ENCODE peak calls at places on chromosome 13, in ten cellular contexts. A, Z, D, T, B, U, P, Y, F and H are unnamed samples. For H3K4me1, the result is how much of the 10 kb centered on the place peaks cover.

GRCh38 chr13:69389899-69390298 is 717.7 kb upstream of the ATXN8OS start:
- DNase-seq in P (no peak), U (peak), T (no peak), B (no peak), Z (no peak), A (no peak), F (no peak), Y (no peak), D (no peak), H (no peak)

GRCh38 chr13:29918845-29919244 is 68.4 kb upstream of the UBL3 start:
- DNase-seq in T (no peak), A (peak), P (no peak), F (peak), D (peak), U (peak), Y (no peak), B (peak), Z (no peak), H (peak)

GRCh38 chr13:26688286-26688685 is 72.3 kb downstream of the GPR12 start:
- DNase-seq in B (no peak), P (peak), D (peak), Z (no peak), Y (no peak), T (no peak), A (no peak), F (no peak), U (no peak), H (no peak)

GRCh38 chr13:49185264-49185663 is 34.9 kb upstream of the MLNR start:
- DNase-seq in Y (no peak), D (no peak), B (no peak), A (no peak), Z (no peak), F (peak), U (peak), T (no peak), P (no peak), H (no peak)

GRCh38 chr13:41458187-41458938 is 1.0 kb downstream of the RGCC start:
- DNase-seq in A (peak), F (peak), Y (peak), B (peak), Z (peak), P (no peak), D (peak), U (peak), T (peak), H (no peak)

GRCh38 chr13:99657848-99658265 is 156.6 kb downstream of the TM9SF2 start:
- DNase-seq in B (no peak), A (peak), F (peak), Y (peak), D (peak), Z (no peak), U (no peak), P (peak), T (peak), H (no peak)

GRCh38 chr13:77406644-77407440 is 79.9 kb upstream of the MYCBP2 start:
- DNase-seq in T (no peak), F (no peak), P (peak), A (no peak), Y (no peak), D (no peak), U (no peak), Z (no peak), B (no peak), H (no peak)

GRCh38 chr13:49100637-49101570 is 119.2 kb upstream of the MLNR start:
- DNase-seq in B (no peak), F (no peak), T (no peak), U (no peak), D (no peak), P (no peak), Y (no peak), Z (no peak), A (no peak), H (no peak)

GRCh38 chr13:28658796-28659610 is at the start of gene POMP:
- DNase-seq in B (peak), P (peak), Z (peak), T (peak), F (peak), A (peak), Y (peak), U (peak), D (peak), H (peak)

GRCh38 chr13:30881191-30881651 is 24.9 kb upstream of the MEDAG start:
- DNase-seq in Z (no peak), P (no peak), U (no peak), T (no peak), B (no peak), Y (no peak), F (peak), A (peak), D (peak), H (no peak)

GRCh38 chr13:30806784-30807183 is 71.4 kb downstream of the ALOX5AP start:
- DNase-seq in Z (no peak), B (peak), D (peak), P (no peak), T (no peak), F (peak), U (peak), Y (no peak), A (peak), H (no peak)

GRCh38 chr13:30742896-30743295 is 7.6 kb downstream of the ALOX5AP start:
- DNase-seq in B (no peak), F (no peak), D (peak), U (no peak), A (no peak), Z (no peak), T (no peak), P (no peak), Y (no peak), H (no peak)

GRCh38 chr13:98293103-98293502 is 116.0 kb upstream of the RNF113B start:
- DNase-seq in U (peak), F (no peak), T (no peak), P (no peak), A (no peak), Y (no peak), Z (no peak), B (no peak), D (no peak), H (no peak)

GRCh38 chr13:37944476-37945442 is 75.2 kb upstream of the TRPC4 start:
- DNase-seq in F (no peak), P (peak), Y (peak), T (peak), Z (no peak), B (no peak), A (no peak), U (no peak), D (peak), H (no peak)

GRCh38 chr13:100645382-100645781 is 29.2 kb downstream of the TMTC4 start:
- DNase-seq in A (no peak), P (no peak), D (no peak), B (no peak), F (no peak), T (no peak), U (no peak), Z (no peak), Y (no peak), H (no peak)

GRCh38 chr13:80074143-80074752 is 266.7 kb downstream of the SPRY2 start:
- DNase-seq in U (no peak), B (no peak), T (no peak), F (no peak), Y (no peak), Z (no peak), D (no peak), P (no peak), A (no peak), H (no peak)

GRCh38 chr13:79654520-79654919 is 173.6 kb downstream of the NDFIP2 start:
- DNase-seq in Z (no peak), B (peak), D (no peak), A (peak), T (no peak), U (no peak), F (peak), P (no peak), Y (no peak), H (no peak)

GRCh38 chr13:42190529-42190928 is 81.4 kb upstream of the AKAP11 start:
- DNase-seq in F (no peak), A (no peak), U (no peak), B (no peak), T (no peak), P (no peak), D (no peak), Y (no peak), Z (no peak), H (no peak)

GRCh38 chr13:80168089-80168850 is 172.7 kb downstream of the SPRY2 start:
- DNase-seq in P (peak), T (no peak), B (peak), D (peak), U (no peak), Z (no peak), A (peak), Y (no peak), F (peak), H (no peak)

GRCh38 chr13:112767506-112768471 is 78.0 kb downstream of the ATP11A start:
- DNase-seq in T (no peak), Y (no peak), A (no peak), U (no peak), F (no peak), P (no peak), D (no peak), B (no peak), Z (no peak), H (no peak)

GRCh38 chr13:30319703-30320102 is 12.4 kb upstream of the KATNAL1 start:
- DNase-seq in U (no peak), F (peak), D (peak), Y (no peak), P (peak), T (no peak), Z (no peak), A (no peak), B (no peak), H (no peak)

GRCh38 chr13:44474122-44474910 is 100.7 kb downstream of the SERP2 start:
- DNase-seq in Y (no peak), T (peak), A (peak), D (peak), B (no peak), P (peak), U (peak), F (peak), Z (no peak), H (peak)

GRCh38 chr13:46479691-46480090 is 73.3 kb upstream of the LRCH1 start:
- DNase-seq in T (no peak), U (no peak), B (no peak), Z (no peak), A (no peak), D (no peak), P (no peak), F (no peak), Y (no peak), H (no peak)

GRCh38 chr13:21879263-21879914 is 208.5 kb downstream of the FGF9 start:
- DNase-seq in Z (no peak), B (no peak), Y (no peak), A (no peak), U (no peak), F (no peak), T (no peak), P (no peak), D (no peak), H (no peak)

GRCh38 chr13:47908200-47908902 is 92.7 kb downstream of the SUCLA2 start:
- DNase-seq in Y (no peak), D (peak), Z (no peak), P (no peak), B (peak), U (peak), A (peak), F (peak), T (no peak), H (peak)

GRCh38 chr13:63455938-63456337 is 2040.3 kb upstream of the PCDH20 start:
- DNase-seq in U (peak), P (peak), D (peak), Z (no peak), Y (peak), A (no peak), T (peak), F (no peak), B (no peak), H (no peak)

GRCh38 chr13:29935309-29935981 is 85.0 kb upstream of the UBL3 start:
- DNase-seq in B (no peak), Z (no peak), U (no peak), F (no peak), D (no peak), Y (no peak), T (no peak), P (no peak), A (no peak), H (no peak)

GRCh38 chr13:98576963-98577822 is at the start of gene STK24:
- DNase-seq in F (peak), Z (peak), A (peak), U (peak), T (peak), D (peak), B (peak), Y (peak), P (peak), H (peak)

GRCh38 chr13:43881580-43881979 is 1.9 kb downstream of the LACC1 start:
- DNase-seq in U (no peak), D (no peak), Y (no peak), F (no peak), B (no peak), T (no peak), Z (no peak), A (no peak), P (no peak), H (no peak)

GRCh38 chr13:71770710-71771109 is 96.3 kb downstream of the DACH1 start:
- DNase-seq in D (no peak), Z (no peak), U (no peak), Y (no peak), T (no peak), A (no peak), F (no peak), B (no peak), P (no peak), H (no peak)

GRCh38 chr13:67493835-67494234 is 263.7 kb upstream of the PCDH9 start:
- DNase-seq in Z (no peak), A (peak), P (no peak), D (no peak), F (peak), T (no peak), Y (no peak), B (no peak), U (no peak), H (no peak)

GRCh38 chr13:81771948-81772347 is 1431.0 kb upstream of the SPRY2 start:
- DNase-seq in Z (no peak), T (no peak), A (no peak), D (no peak), P (no peak), B (no peak), U (no peak), F (no peak), Y (no peak), H (no peak)

GRCh38 chr13:28322256-28322895 is 172.6 kb downstream of the FLT1 start:
- DNase-seq in B (no peak), T (no peak), F (peak), A (peak), U (peak), D (peak), Z (no peak), P (no peak), Y (no peak), H (no peak)

GRCh38 chr13:98796191-98796590 is 43.7 kb upstream of the SLC15A1 start:
- DNase-seq in P (no peak), D (no peak), Z (no peak), U (no peak), Y (no peak), F (no peak), B (no peak), A (no peak), T (no peak), H (no peak)

GRCh38 chr13:82356667-82357066 is 1525.6 kb downstream of the SLITRK1 start:
- DNase-seq in T (peak), U (peak), Z (no peak), F (no peak), B (no peak), P (peak), Y (peak), D (peak), A (no peak), H (no peak)

GRCh38 chr13:111413407-111414187 is 93.2 kb downstream of the TEX29 start:
- DNase-seq in Z (no peak), T (no peak), A (no peak), F (no peak), B (no peak), P (no peak), U (no peak), Y (no peak), D (no peak), H (no peak)

GRCh38 chr13:111410232-111411021 is 90.0 kb downstream of the TEX29 start:
- DNase-seq in D (no peak), P (no peak), A (no peak), T (no peak), F (no peak), B (no peak), Y (no peak), Z (no peak), U (no peak), H (no peak)

GRCh38 chr13:111412251-111412650 is 91.8 kb downstream of the TEX29 start:
- DNase-seq in A (no peak), P (no peak), B (no peak), T (no peak), Z (no peak), U (no peak), F (no peak), D (no peak), Y (no peak), H (no peak)

GRCh38 chr13:111409413-111409812 is 89.0 kb downstream of the TEX29 start:
- DNase-seq in F (no peak), B (no peak), T (no peak), Y (no peak), P (no peak), A (no peak), D (no peak), Z (no peak), U (no peak), H (no peak)

GRCh38 chr13:111411186-111411858 is 90.9 kb downstream of the TEX29 start:
- DNase-seq in Z (no peak), T (peak), B (no peak), P (no peak), F (no peak), A (no peak), Y (peak), U (no peak), D (no peak), H (no peak)
- TF ChIP-seq EZH2 in Z (no peak), T (no peak), B (peak), P (peak), F (no peak), A (peak), Y (no peak), U (no peak), D (no peak), H (no peak)

DNA sequence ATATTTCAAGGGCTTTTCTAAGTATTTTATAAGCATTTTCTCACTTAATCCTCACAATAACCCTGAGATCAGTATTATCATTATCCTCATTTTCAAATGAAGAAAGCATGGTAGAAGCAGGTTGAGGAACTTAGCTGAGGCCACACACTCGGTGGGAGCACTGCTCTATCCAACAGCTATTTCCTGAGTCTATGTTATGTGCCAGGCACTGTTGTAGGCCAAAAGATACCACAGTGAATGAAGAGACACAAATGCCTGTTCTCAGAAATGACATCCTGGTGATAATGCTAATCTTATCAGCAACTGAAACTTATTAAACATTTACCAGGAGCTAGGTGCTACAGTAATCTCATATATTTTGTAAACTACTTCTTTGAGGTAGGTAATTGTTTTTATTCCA is 553.9 kb upstream of the ARGLU1 start:
- DNase-seq in U (no peak), A (no peak), Z (no peak), Y (no peak), B (no peak), T (no peak), D (no peak), F (no peak), P (no peak), H (no peak)
- H3K4me1 ChIP-seq in U (under half), A (under half), Z (under half), Y (under half), B (under half), T (under half), D (under half), F (under half), P (under half), H (under half)

GRCh38 chr13:50463662-50464061 is 379.8 kb downstream of the DLEU7 start:
- DNase-seq in Y (no peak), B (no peak), A (no peak), F (no peak), T (no peak), Z (no peak), U (no peak), P (peak), D (no peak), H (no peak)
- H3K4me3 ChIP-seq in Y (no peak), B (no peak), A (no peak), F (no peak), T (no peak), Z (no peak), U (no peak), P (no peak), D (no peak), H (no peak)

GRCh38 chr13:24931450-24932217 is 164.3 kb upstream of the PABPC3 start:
- DNase-seq in Y (peak), B (no peak), A (no peak), T (peak), D (no peak), Z (no peak), U (no peak), P (no peak), F (no peak), H (no peak)
- TF ChIP-seq EZH2 in Y (peak), B (peak), A (peak), T (no peak), D (peak), Z (no peak), U (no peak), P (peak), F (peak), H (no peak)